ENCODE peak calls at places on chromosomes 11 and 22, in eight cellular contexts. T, A, L, Y, C, V, I and J are unnamed samples.

GRCh38 chr22:22375586-22376351 is 131.2 kb downstream of the VPREB1 start:
- DNase-seq in T (peak; percentile 36), A (no peak), L (no peak), Y (no peak), C (no peak), V (no peak), I (no peak), J (no peak)

GRCh38 chr11:102111787-102112653 is 1.8 kb downstream of the YAP1 start:
- DNase-seq in T (peak; percentile 11), A (no peak), L (no peak), Y (peak; percentile 93), C (peak; percentile 75), V (no peak), I (no peak), J (no peak)

GRCh38 chr11:108775324-108775723 is 110.5 kb downstream of the DDX10 start:
- DNase-seq in T (no peak), A (no peak), L (no peak), Y (peak; percentile 14), C (no peak), V (no peak), I (no peak), J (no peak)

GRCh38 chr11:95512177-95512576 is 277.4 kb downstream of the FAM76B start:
- DNase-seq in T (no peak), A (no peak), L (no peak), Y (peak; percentile 90), C (no peak), V (no peak), I (no peak), J (no peak)

GRCh38 chr11:2425506-2425905 is 18.8 kb downstream of the TRPM5 start:
- DNase-seq in T (no peak), A (no peak), L (no peak), Y (no peak), C (no peak), V (no peak), I (peak; percentile 71), J (no peak)

GRCh38 chr22:40679964-40680818 is 907 bp downstream of the MCHR1 start:
- DNase-seq in T (no peak), A (no peak), L (peak; percentile 47), Y (no peak), C (no peak), V (no peak), I (no peak), J (no peak)

GRCh38 chr11:72759468-72759867 is 7.3 kb upstream of the ARAP1 start:
- DNase-seq in T (no peak), A (no peak), L (no peak), Y (no peak), C (no peak), V (no peak), I (peak; percentile 40), J (no peak)

GRCh38 chr11:117183724-117184349 is 5.3 kb downstream of the SIDT2 start:
- DNase-seq in T (no peak), A (no peak), L (no peak), Y (no peak), C (no peak), V (peak; percentile 70), I (peak; percentile 26), J (peak; percentile 41)

GRCh38 chr11:17347676-17348075 is 3.9 kb upstream of the NCR3LG1 start:
- DNase-seq in T (no peak), A (no peak), L (no peak), Y (peak; percentile 65), C (no peak), V (no peak), I (no peak), J (no peak)

GRCh38 chr11:84720706-84721402 is 906.3 kb downstream of the DLG2 start:
- DNase-seq in T (no peak), A (no peak), L (no peak), Y (no peak), C (no peak), V (peak; percentile 51), I (peak; percentile 81), J (peak; percentile 66)

GRCh38 chr22:21963286-21963685 is 10.6 kb upstream of the PPM1F start:
- DNase-seq in T (no peak), A (no peak), L (no peak), Y (no peak), C (no peak), V (no peak), I (no peak), J (no peak)

GRCh38 chr11:118896921-118897591 is 13.4 kb downstream of the CXCR5 start:
- DNase-seq in T (no peak), A (no peak), L (no peak), Y (no peak), C (no peak), V (no peak), I (peak; percentile 65), J (peak; percentile 66)

GRCh38 chr11:62921573-62922188 is 518 bp upstream of the CHRM1 start:
- DNase-seq in T (no peak), A (no peak), L (no peak), Y (no peak), C (no peak), V (no peak), I (no peak), J (peak; percentile 80)

GRCh38 chr11:130315354-130315970 is 745 bp upstream of the ZBTB44 start:
- DNase-seq in T (peak; percentile 58), A (peak; percentile 41), L (no peak), Y (no peak), C (no peak), V (peak; percentile 73), I (peak; percentile 82), J (no peak)
- TF ChIP-seq CTCF in T (peak; percentile 37), A (peak; percentile 55), L (no peak), Y (no peak), C (no peak), V (peak; percentile 34), I (peak; percentile 4), J (no peak)

GRCh38 chr11:64410396-64410718 is 51.4 kb downstream of the RPS6KA4 start:
- DNase-seq in T (no peak), A (no peak), L (no peak), Y (no peak), C (no peak), V (no peak), I (no peak), J (no peak)
- TF ChIP-seq CTCF in T (no peak), A (no peak), L (no peak), Y (no peak), C (no peak), V (no peak), I (no peak), J (no peak)

GRCh38 chr11:74877132-74877531 is 71.8 kb downstream of the XRRA1 start:
- DNase-seq in T (peak; percentile 21), A (no peak), L (no peak), Y (no peak), C (no peak), V (no peak), I (no peak), J (no peak)
- TF ChIP-seq CTCF in T (peak; percentile 43), A (peak; percentile 60), L (no peak), Y (peak; percentile 52), C (peak; percentile 61), V (peak; percentile 45), I (peak; percentile 21), J (peak; percentile 76)

GRCh38 chr22:20153945-20154344 is 3.1 kb upstream of the CCDC188 start:
- DNase-seq in T (no peak), A (no peak), L (no peak), Y (no peak), C (no peak), V (no peak), I (no peak), J (no peak)
- TF ChIP-seq CTCF in T (no peak), A (no peak), L (no peak), Y (no peak), C (no peak), V (no peak), I (no peak), J (peak; percentile 7)